ENCODE peak calls at places on chromosomes 6 and 20, in four cellular contexts. Z is A549, I is K562, H is GM12878. D is an unnamed sample.

GRCh38 chr6:146985111-146985510 is 219.1 kb upstream of the STXBP5 start:
- DNase-seq in Z (peak; percentile 57), I (peak; percentile 46), H (no peak), D (no peak)

GRCh38 chr6:84774174-84775158 is 10.1 kb upstream of the TBX18 start:
- DNase-seq in Z (peak; percentile 80), I (peak; percentile 53), H (no peak), D (no peak)

GRCh38 chr20:45822863-45823262 is 4.2 kb downstream of the TNNC2 start:
- DNase-seq in Z (no peak), I (no peak), H (no peak), D (peak; percentile 47)

GRCh38 chr6:89689732-89690131 is 51.2 kb upstream of the LYRM2 start:
- DNase-seq in Z (no peak), I (no peak), H (no peak), D (no peak)

GRCh38 chr6:109579361-109579760 is 96.3 kb upstream of the ZBTB24 start:
- DNase-seq in Z (no peak), I (no peak), H (peak; percentile 21), D (no peak)

GRCh38 chr6:112398686-112399085 is 51.6 kb downstream of the RFPL4B start:
- DNase-seq in Z (no peak), I (no peak), H (no peak), D (no peak)

GRCh38 chr6:160028487-160029275 is 59.8 kb downstream of the IGF2R start:
- DNase-seq in Z (no peak), I (no peak), H (no peak), D (no peak)

GRCh38 chr20:11447371-11448100 is 470.2 kb upstream of the BTBD3 start:
- DNase-seq in Z (no peak), I (no peak), H (no peak), D (no peak)

GRCh38 chr6:32954983-32955802 is 2.3 kb upstream of the HLA-DMA start:
- DNase-seq in Z (peak; percentile 54), I (peak; percentile 32), H (no peak), D (peak; percentile 13)

GRCh38 chr6:143726015-143726647 is 48.4 kb downstream of the PHACTR2 start:
- DNase-seq in Z (no peak), I (no peak), H (no peak), D (no peak)

GRCh38 chr6:52975580-52975979 is 19.5 kb downstream of the GSTA4 start:
- DNase-seq in Z (no peak), I (no peak), H (no peak), D (peak; percentile 29)

GRCh38 chr6:158805698-158806373 is 13.3 kb downstream of the EZR start:
- DNase-seq in Z (no peak), I (no peak), H (no peak), D (no peak)

GRCh38 chr6:16698163-16698533 is 63.1 kb downstream of the ATXN1 start:
- DNase-seq in Z (no peak), I (no peak), H (no peak), D (no peak)

GRCh38 chr6:109187399-109188114 is 92.2 kb downstream of the CEP57L1 start:
- DNase-seq in Z (peak; percentile 43), I (peak; percentile 74), H (no peak), D (peak; percentile 28)

GRCh38 chr20:49340161-49340966 is 62.5 kb upstream of the ZNFX1 start:
- DNase-seq in Z (no peak), I (no peak), H (no peak), D (no peak)

GRCh38 chr6:169986848-169987498 is 235.6 kb downstream of the ERMARD start:
- DNase-seq in Z (no peak), I (no peak), H (no peak), D (no peak)

GRCh38 chr6:160142115-160142715 is 20.6 kb downstream of the SLC22A1 start:
- DNase-seq in Z (no peak), I (no peak), H (no peak), D (no peak)

GRCh38 chr6:17394192-17394611 is 807 bp downstream of the CAP2 start:
- DNase-seq in Z (peak; percentile 58), I (peak; percentile 9), H (no peak), D (peak; percentile 79)

GRCh38 chr20:44776977-44777376 is 31.3 kb downstream of the KCNK15 start:
- DNase-seq in Z (peak; percentile 18), I (peak; percentile 42), H (no peak), D (peak; percentile 16)

GRCh38 chr20:32626859-32627636 is 41.9 kb upstream of the NOL4L start:
- DNase-seq in Z (no peak), I (no peak), H (no peak), D (no peak)

GRCh38 chr6:42075159-42075838 is 25.0 kb downstream of the TAF8 start:
- DNase-seq in Z (peak; percentile 62), I (peak; percentile 86), H (no peak), D (peak; percentile 69)

GRCh38 chr20:58707770-58708169 is 15.2 kb downstream of the NPEPL1 start:
- DNase-seq in Z (no peak), I (no peak), H (no peak), D (no peak)

GRCh38 chr20:64080013-64080812 is at the start of gene OPRL1:
- DNase-seq in Z (no peak), I (no peak), H (no peak), D (no peak)

GRCh38 chr20:4677846-4678245 is 43.9 kb upstream of the PRND start:
- DNase-seq in Z (no peak), I (no peak), H (no peak), D (no peak)

GRCh38 chr20:14921546-14921945 is 584.1 kb upstream of the FLRT3 start:
- DNase-seq in Z (no peak), I (no peak), H (no peak), D (no peak)

GRCh38 chr20:35199696-35200095 is 26.8 kb upstream of the MMP24 start:
- DNase-seq in Z (no peak), I (no peak), H (no peak), D (peak; percentile 66)

GRCh38 chr20:11676618-11677289 is 240.9 kb upstream of the BTBD3 start:
- DNase-seq in Z (peak; percentile 65), I (peak; percentile 3), H (no peak), D (peak; percentile 42)

GRCh38 chr6:114816678-114817077 is 473.9 kb upstream of the HS3ST5 start:
- DNase-seq in Z (no peak), I (no peak), H (no peak), D (no peak)

GRCh38 chr20:64182146-64182865 is 18.1 kb downstream of the MYT1 start:
- DNase-seq in Z (no peak), I (no peak), H (no peak), D (no peak)

GRCh38 chr20:46053416-46053815 is 24.4 kb downstream of the SLC12A5 start:
- DNase-seq in Z (no peak), I (no peak), H (no peak), D (no peak)

GRCh38 chr6:16688984-16689636 is 72.2 kb downstream of the ATXN1 start:
- DNase-seq in Z (peak; percentile 68), I (no peak), H (no peak), D (peak; percentile 93)

GRCh38 chr6:3356056-3356823 is 97.5 kb downstream of the PSMG4 start:
- DNase-seq in Z (peak; percentile 82), I (peak; percentile 78), H (peak; percentile 77), D (peak; percentile 63)

GRCh38 chr6:76885861-76886301 is 577.4 kb downstream of the HTR1B start:
- DNase-seq in Z (no peak), I (no peak), H (no peak), D (peak; percentile 19)

GRCh38 chr6:30544666-30545272 is 11.5 kb downstream of the GNL1 start:
- DNase-seq in Z (peak; percentile 50), I (peak; percentile 73), H (no peak), D (peak; percentile 79)
- TF ChIP-seq ELK1 in Z (no peak), I (no peak), H (no peak), D (no peak)

GRCh38 chr6:130138909-130139242 is 83.9 kb downstream of the SAMD3 start:
- DNase-seq in Z (no peak), I (no peak), H (no peak), D (no peak)

GRCh38 chr6:130140084-130140483 is 82.7 kb downstream of the SAMD3 start:
- DNase-seq in Z (no peak), I (no peak), H (no peak), D (peak; percentile 28)

GRCh38 chr6:130147151-130147550 is 75.6 kb downstream of the SAMD3 start:
- DNase-seq in Z (no peak), I (no peak), H (no peak), D (no peak)

GRCh38 chr6:130148181-130148580 is 74.6 kb downstream of the SAMD3 start:
- DNase-seq in Z (peak; percentile 15), I (peak; percentile 20), H (no peak), D (no peak)

GRCh38 chr6:130143709-130144108 is 79.0 kb downstream of the SAMD3 start:
- DNase-seq in Z (no peak), I (no peak), H (no peak), D (peak; percentile 48)
- TF ChIP-seq ELK1 in Z (no peak), I (no peak), H (no peak), D (no peak)

DNA sequence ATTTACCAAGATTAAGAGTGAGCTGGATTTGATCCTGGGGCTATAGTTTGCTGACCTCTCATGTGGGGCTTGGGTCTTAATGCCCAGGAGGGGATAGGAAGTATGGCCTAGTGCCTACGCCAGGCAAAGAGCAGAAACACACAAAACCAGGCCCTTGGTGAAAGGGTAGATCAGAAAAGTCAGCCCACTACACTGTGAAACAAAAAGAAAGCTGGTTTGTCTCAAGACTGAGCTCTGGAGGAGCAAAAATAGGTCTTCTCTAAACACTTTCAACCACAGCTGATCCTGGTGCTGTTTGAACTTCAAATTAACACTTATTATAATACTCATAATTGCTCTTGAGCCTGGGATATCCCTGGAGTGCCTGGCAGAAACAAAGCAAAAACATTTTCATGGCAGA is 75.1 kb upstream of the MAP7 start:
- DNase-seq in Z (no peak), I (no peak), H (no peak), D (no peak)
- TF ChIP-seq ELK1 in Z (no peak), I (no peak), H (no peak), D (no peak)

GRCh38 chr20:23087587-23088275 is 1.6 kb upstream of the CD93 start:
- DNase-seq in Z (no peak), I (peak; percentile 73), H (no peak), D (no peak)
- TF ChIP-seq ELK1 in Z (no peak), I (no peak), H (no peak), D (no peak)

GRCh38 chr6:55957961-55958422 is 82.6 kb upstream of the BMP5 start:
- DNase-seq in Z (no peak), I (no peak), H (no peak), D (peak; percentile 33)
- TF ChIP-seq ELK1 in Z (no peak), I (no peak), H (no peak), D (no peak)

GRCh38 chr20:2880650-2881049 is 7.4 kb downstream of the PTPRA start:
- DNase-seq in Z (no peak), I (no peak), H (no peak), D (no peak)
- TF ChIP-seq ELK1 in Z (no peak), I (no peak), H (no peak), D (no peak)

GRCh38 chr6:24836116-24836515 is 37.4 kb upstream of the ARMH2 start:
- DNase-seq in Z (no peak), I (no peak), H (no peak), D (no peak)

GRCh38 chr6:24829657-24830056 is 30.9 kb upstream of the ARMH2 start:
- DNase-seq in Z (no peak), I (peak; percentile 15), H (no peak), D (no peak)

GRCh38 chr6:24832794-24833193 is 34.1 kb upstream of the ARMH2 start:
- DNase-seq in Z (no peak), I (no peak), H (no peak), D (no peak)

GRCh38 chr6:24833711-24834386 is 35.1 kb upstream of the ARMH2 start:
- DNase-seq in Z (no peak), I (no peak), H (no peak), D (no peak)

GRCh38 chr6:24831771-24832718 is 33.3 kb upstream of the ARMH2 start:
- DNase-seq in Z (no peak), I (no peak), H (no peak), D (peak; percentile 40)
- TF ChIP-seq ELK1 in Z (no peak), I (no peak), H (no peak), D (no peak)

D was measured in IMR-90.